ENCODE peak calls at places on chromosomes 5 and 9, in ten cellular contexts. L is ascending aorta, P is mucosa of descending colon, D is heart left ventricle, O is upper lobe of right lung, M is stomach, C is thoracic aorta, S is cardiac muscle cell, A is heart right ventricle, U is fibroblast of the aortic adventitia. T is an unnamed sample.

GRCh38 chr5:118692811-118693342 is 295.5 kb downstream of the DTWD2 start:
- DNase-seq in L (no peak), P (no peak), D (no peak), O (no peak), M (no peak), C (no peak), S (peak; percentile 42), A (no peak), U (no peak), T (no peak)

GRCh38 chr9:84152204-84152603 is 171.6 kb downstream of the RMI1 start:
- DNase-seq in L (no peak), P (no peak), D (no peak), O (no peak), M (no peak), C (no peak), S (no peak), A (no peak), U (no peak), T (no peak)

GRCh38 chr5:69035665-69036064 is 58.1 kb upstream of the SLC30A5 start:
- DNase-seq in L (no peak), P (no peak), D (no peak), O (no peak), M (no peak), C (no peak), S (no peak), A (no peak), U (no peak), T (no peak)

GRCh38 chr5:25448190-25448621 is 803.4 kb upstream of the CDH10 start:
- DNase-seq in L (no peak), P (no peak), D (no peak), O (no peak), M (no peak), C (no peak), S (peak; percentile 36), A (no peak), U (no peak), T (no peak)

GRCh38 chr5:115098041-115098702 is 71.5 kb downstream of the TRIM36 start:
- DNase-seq in L (no peak), P (peak; percentile 65), D (no peak), O (no peak), M (no peak), C (no peak), S (peak; percentile 53), A (no peak), U (peak; percentile 60), T (no peak)

GRCh38 chr9:121498150-121498486 is 1.5 kb downstream of the GGTA1 start:
- DNase-seq in L (peak; percentile 85), P (peak; percentile 73), D (no peak), O (no peak), M (peak; percentile 56), C (no peak), S (peak; percentile 79), A (peak; percentile 78), U (peak; percentile 71), T (peak; percentile 88)

GRCh38 chr5:60457256-60457655 is 242.7 kb downstream of the DEPDC1B start:
- DNase-seq in L (no peak), P (no peak), D (no peak), O (no peak), M (no peak), C (no peak), S (no peak), A (no peak), U (peak; percentile 29), T (no peak)

GRCh38 chr5:60285910-60286309 is 392.4 kb upstream of the PDE4D start:
- DNase-seq in L (no peak), P (no peak), D (no peak), O (no peak), M (no peak), C (no peak), S (no peak), A (no peak), U (no peak), T (no peak)

GRCh38 chr5:169412858-169413257 is 111.9 kb upstream of the SLIT3 start:
- DNase-seq in L (no peak), P (no peak), D (no peak), O (no peak), M (no peak), C (no peak), S (no peak), A (no peak), U (no peak), T (no peak)

GRCh38 chr5:56052735-56053134 is 58.0 kb upstream of the IL6ST start:
- DNase-seq in L (no peak), P (no peak), D (no peak), O (no peak), M (no peak), C (no peak), S (no peak), A (no peak), U (no peak), T (no peak)

GRCh38 chr5:11483630-11484029 is 420.6 kb downstream of the CTNND2 start:
- DNase-seq in L (no peak), P (no peak), D (no peak), O (no peak), M (no peak), C (no peak), S (no peak), A (no peak), U (no peak), T (no peak)

GRCh38 chr5:13278148-13278547 is 666.3 kb downstream of the DNAH5 start:
- DNase-seq in L (no peak), P (no peak), D (no peak), O (no peak), M (no peak), C (no peak), S (no peak), A (no peak), U (no peak), T (no peak)

GRCh38 chr9:488448-488847 is 273.8 kb downstream of the DOCK8 start:
- DNase-seq in L (no peak), P (no peak), D (no peak), O (no peak), M (no peak), C (no peak), S (no peak), A (no peak), U (no peak), T (no peak)
- H3K4me3 ChIP-seq in L (no peak overlapping the region), P (no peak overlapping the region), D (no peak overlapping the region), O (no peak overlapping the region), M (no peak overlapping the region), C (no peak overlapping the region), S (no peak overlapping the region), A (no peak overlapping the region), U (no peak overlapping the region), T (no peak overlapping the region)

GRCh38 chr5:65075623-65076250 is 307.0 kb downstream of the CWC27 start:
- DNase-seq in L (no peak), P (no peak), D (no peak), O (no peak), M (no peak), C (no peak), S (peak; percentile 25), A (no peak), U (no peak), T (no peak)
- H3K4me3 ChIP-seq in L (no peak overlapping the region), P (no peak overlapping the region), D (no peak overlapping the region), O (no peak overlapping the region), M (no peak overlapping the region), C (no peak overlapping the region), S (no peak overlapping the region), A (no peak overlapping the region), U (no peak overlapping the region), T (no peak overlapping the region)

GRCh38 chr5:157148734-157149615 is 6.3 kb upstream of the MED7 start:
- DNase-seq in L (peak; percentile 85), P (peak; percentile 93), D (no peak), O (no peak), M (peak; percentile 69), C (peak; percentile 32), S (peak; percentile 82), A (peak; percentile 68), U (peak; percentile 79), T (peak; percentile 89)
- H3K4me3 ChIP-seq in L (peak overlapping the region; percentile 48), P (no peak overlapping the region), D (no peak overlapping the region), O (no peak overlapping the region), M (no peak overlapping the region), C (peak overlapping the region; percentile 52), S (no peak overlapping the region), A (no peak overlapping the region), U (no peak overlapping the region), T (no peak overlapping the region)

DNA sequence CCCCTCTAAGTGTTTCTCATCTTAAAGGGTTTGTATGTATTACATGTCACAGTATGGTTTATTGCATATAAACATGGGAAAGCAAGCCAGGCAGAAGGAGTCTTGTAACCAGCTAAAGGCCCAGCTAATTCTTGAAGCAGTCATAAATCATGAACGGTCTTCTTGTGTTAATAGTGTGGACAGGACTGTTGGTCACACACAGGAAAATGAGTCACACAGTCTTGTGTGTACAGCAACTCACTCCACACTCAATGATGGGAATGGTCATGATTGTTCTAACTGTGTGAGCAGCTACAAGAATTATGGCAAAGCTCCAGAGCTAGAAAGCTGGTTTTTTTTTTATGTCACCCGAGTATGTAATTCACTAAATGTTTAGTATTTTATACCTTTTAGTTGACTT is 123.9 kb downstream of the GHR start:
- DNase-seq in L (no peak), P (no peak), D (no peak), O (no peak), M (no peak), C (no peak), S (no peak), A (no peak), U (peak; percentile 62), T (no peak)
- H3K4me3 ChIP-seq in L (no peak overlapping the region), P (no peak overlapping the region), D (no peak overlapping the region), O (no peak overlapping the region), M (no peak overlapping the region), C (no peak overlapping the region), S (no peak overlapping the region), A (no peak overlapping the region), U (no peak overlapping the region), T (no peak overlapping the region)

DNA sequence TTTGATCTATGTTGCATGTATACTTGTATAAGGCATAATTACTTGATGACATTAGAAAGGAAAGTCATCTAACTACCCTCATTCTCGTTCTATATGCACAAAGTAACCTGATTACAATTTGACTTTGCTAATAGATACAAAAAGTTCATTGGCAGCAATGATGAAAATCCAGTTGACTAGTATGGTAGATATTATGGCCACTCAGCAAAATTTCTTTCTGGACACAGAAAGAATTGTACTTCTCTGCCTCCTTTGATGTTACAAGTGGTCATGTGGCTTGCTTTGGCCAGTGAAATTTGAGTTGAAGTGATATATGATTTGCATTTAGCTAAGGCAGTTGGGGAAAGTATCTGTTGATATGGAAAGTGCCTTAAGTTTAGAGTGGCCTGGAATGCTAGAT is 723.7 kb upstream of the ARRDC3 start:
- DNase-seq in L (no peak), P (no peak), D (no peak), O (no peak), M (no peak), C (no peak), S (no peak), A (no peak), U (no peak), T (no peak)
- H3K4me3 ChIP-seq in L (no peak overlapping the region), P (no peak overlapping the region), D (no peak overlapping the region), O (no peak overlapping the region), M (no peak overlapping the region), C (no peak overlapping the region), S (no peak overlapping the region), A (no peak overlapping the region), U (no peak overlapping the region), T (no peak overlapping the region)

DNA sequence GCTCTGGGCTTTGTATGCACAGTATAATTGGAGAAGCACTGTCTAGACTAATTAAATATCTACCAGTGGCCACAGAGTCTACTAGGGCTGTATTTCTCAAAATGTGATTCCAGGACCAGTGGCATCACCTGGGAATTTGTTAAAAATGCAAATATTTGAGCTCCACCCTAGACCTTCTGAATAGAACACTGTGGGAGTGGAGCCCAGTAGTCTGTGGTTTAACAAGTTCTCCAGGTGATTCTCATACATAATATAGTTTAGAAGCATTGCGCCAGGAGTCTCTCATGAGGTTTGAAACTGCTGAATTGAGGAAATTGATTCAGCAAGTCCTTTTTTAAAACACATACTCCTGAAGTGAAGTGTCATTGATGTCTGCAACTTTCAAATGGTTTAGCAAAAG is 74.7 kb downstream of the FCHO2 start:
- DNase-seq in L (no peak), P (no peak), D (no peak), O (no peak), M (no peak), C (no peak), S (no peak), A (no peak), U (no peak), T (no peak)
- H3K4me3 ChIP-seq in L (no peak overlapping the region), P (no peak overlapping the region), D (no peak overlapping the region), O (no peak overlapping the region), M (no peak overlapping the region), C (no peak overlapping the region), S (no peak overlapping the region), A (no peak overlapping the region), U (no peak overlapping the region), T (no peak overlapping the region)